ENCODE peak calls at places on chromosome 12, in four cellular contexts. R is GM12878, X is K562, B is HepG2. K is an unnamed sample.

GRCh38 chr12:11714626-11715025 is 65.2 kb downstream of the ETV6 start:
- DNase-seq in R (no peak), X (no peak), B (no peak), K (no peak)

GRCh38 chr12:86261606-86262005 is 5.4 kb upstream of the MGAT4C start:
- DNase-seq in R (no peak), X (no peak), B (no peak), K (no peak)

GRCh38 chr12:26043139-26044006 is 81.5 kb downstream of the BHLHE41 start:
- DNase-seq in R (no peak), X (no peak), B (no peak), K (no peak)

GRCh38 chr12:48882325-48882687 is 16.6 kb upstream of the RND1 start:
- DNase-seq in R (no peak), X (no peak), B (no peak), K (no peak)

GRCh38 chr12:38669530-38669929 is 235.9 kb downstream of the CPNE8 start:
- DNase-seq in R (no peak), X (no peak), B (no peak), K (no peak)

GRCh38 chr12:6548556-6549378 is 7.1 kb downstream of the IFFO1 start:
- DNase-seq in R (no peak), X (no peak), B (no peak), K (no peak)

GRCh38 chr12:21438643-21439042 is 1.2 kb downstream of the PYROXD1 start:
- DNase-seq in R (no peak), X (no peak), B (no peak), K (no peak)

GRCh38 chr12:71607494-71608330 is 55.9 kb downstream of the ZFC3H1 start:
- DNase-seq in R (no peak), X (no peak), B (no peak), K (no peak)

GRCh38 chr12:124614512-124615292 is 47.3 kb upstream of the NCOR2 start:
- DNase-seq in R (no peak), X (no peak), B (no peak), K (no peak)

GRCh38 chr12:47808049-47808448 is 11.7 kb downstream of the HDAC7 start:
- DNase-seq in R (peak), X (peak), B (no peak), K (peak)

GRCh38 chr12:85626031-85626781 is 210.0 kb downstream of the RASSF9 start:
- DNase-seq in R (no peak), X (no peak), B (no peak), K (no peak)

GRCh38 chr12:124231980-124232653 is 62.8 kb upstream of the RFLNA start:
- DNase-seq in R (no peak), X (no peak), B (no peak), K (no peak)

GRCh38 chr12:107891967-107892366 is 117.5 kb downstream of the ASCL4 start:
- DNase-seq in R (no peak), X (peak), B (no peak), K (no peak)

GRCh38 chr12:18643673-18644072 is 94.1 kb downstream of the PLCZ1 start:
- DNase-seq in R (no peak), X (no peak), B (no peak), K (no peak)
- TF ChIP-seq POLR2AphosphoS5 in R (no peak), X (no peak), B (no peak), K (no peak)

DNA sequence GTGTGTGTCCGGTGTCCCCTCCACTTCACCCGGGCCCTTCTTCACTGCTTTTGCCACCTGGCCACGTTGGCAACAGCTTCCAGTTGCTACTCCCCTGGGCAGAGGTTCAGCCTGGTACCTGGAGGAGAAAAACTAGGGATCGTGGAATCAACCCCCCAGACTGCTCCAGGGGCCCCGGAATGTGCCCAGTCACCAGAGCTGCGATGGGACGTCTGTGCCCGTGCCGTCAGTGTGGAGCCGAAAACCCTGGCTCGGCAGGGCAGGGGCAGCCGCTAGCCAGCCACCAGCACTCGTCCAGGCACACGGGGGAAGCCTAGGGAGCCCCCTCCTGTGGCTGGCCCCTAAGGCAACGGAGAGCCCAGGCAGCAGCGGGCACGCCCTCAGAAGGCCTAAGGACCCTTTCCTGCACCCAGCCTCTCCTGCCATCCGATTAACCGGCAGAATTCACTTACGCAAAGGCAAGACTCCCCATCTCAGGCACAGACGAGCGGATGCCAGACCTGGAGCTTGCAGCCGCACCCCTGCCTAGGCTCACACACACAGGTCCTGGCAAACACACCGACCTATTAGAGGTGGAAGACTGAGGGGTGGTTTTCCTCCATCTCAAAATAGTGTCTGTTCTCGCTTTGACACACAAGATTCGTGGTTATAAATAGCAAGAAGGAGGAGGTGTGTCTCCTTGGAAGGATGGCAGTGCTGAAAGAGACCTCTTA is 62.6 kb downstream of the FBXL14 start:
- DNase-seq in R (peak), X (no peak), B (no peak), K (no peak)
- TF ChIP-seq FOXM1 in R (no peak), X (no peak), B (no peak), K (no peak)

GRCh38 chr12:64088431-64089349 is 133.4 kb downstream of the KICS2 start:
- DNase-seq in R (no peak), X (no peak), B (peak), K (peak)
- TF ChIP-seq POLR2AphosphoS5 in R (no peak), X (no peak), B (no peak), K (no peak)

DNA sequence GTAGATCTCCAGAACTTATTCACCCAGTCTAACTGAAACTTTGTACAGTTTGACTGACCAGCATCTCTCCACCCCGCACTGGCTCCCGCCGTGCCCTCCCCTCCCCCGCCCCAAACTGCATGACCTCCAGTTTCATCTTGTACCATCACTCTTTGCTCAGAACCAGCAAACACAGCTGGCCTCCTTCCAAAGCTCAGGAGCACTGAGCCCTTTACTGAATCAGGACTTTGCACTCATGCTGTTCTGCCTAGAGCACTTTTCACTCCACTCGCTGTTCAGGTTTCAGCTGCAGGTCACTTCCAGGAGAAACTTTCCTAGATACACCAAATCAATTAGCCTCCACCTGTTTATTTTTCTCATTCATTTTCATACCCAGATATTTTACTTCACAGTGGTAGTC is 455.3 kb upstream of the PDE3A start:
- DNase-seq in R (no peak), X (no peak), B (peak), K (no peak)
- TF ChIP-seq FOXM1 in R (no peak), X (no peak), B (no peak), K (no peak)

DNA sequence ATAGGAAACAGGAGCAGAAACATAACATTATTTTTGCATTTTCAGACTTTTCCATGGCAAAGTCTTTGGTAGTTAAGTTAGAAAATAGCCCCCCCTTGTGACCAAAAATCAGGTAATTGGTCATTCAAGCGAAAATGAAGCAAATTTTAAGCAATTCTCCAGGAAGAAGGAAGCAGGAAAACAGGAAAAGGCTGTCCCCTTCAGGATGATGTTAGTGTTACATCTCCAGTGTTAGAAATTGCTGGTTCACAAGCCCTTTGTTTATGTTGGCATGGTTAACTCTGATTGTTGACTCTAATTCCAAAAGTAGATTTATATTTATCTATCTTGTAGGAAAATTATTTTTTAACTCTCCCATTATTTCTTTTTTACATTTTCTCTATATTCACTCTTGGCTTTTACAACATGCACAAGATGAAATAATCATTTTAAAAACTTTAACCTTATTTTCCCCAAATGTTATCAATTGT is 18.8 kb upstream of the GAS2L3 start:
- DNase-seq in R (no peak), X (peak), B (peak), K (peak)
- TF ChIP-seq POLR2AphosphoS5 in R (no peak), X (no peak), B (no peak), K (no peak)

DNA sequence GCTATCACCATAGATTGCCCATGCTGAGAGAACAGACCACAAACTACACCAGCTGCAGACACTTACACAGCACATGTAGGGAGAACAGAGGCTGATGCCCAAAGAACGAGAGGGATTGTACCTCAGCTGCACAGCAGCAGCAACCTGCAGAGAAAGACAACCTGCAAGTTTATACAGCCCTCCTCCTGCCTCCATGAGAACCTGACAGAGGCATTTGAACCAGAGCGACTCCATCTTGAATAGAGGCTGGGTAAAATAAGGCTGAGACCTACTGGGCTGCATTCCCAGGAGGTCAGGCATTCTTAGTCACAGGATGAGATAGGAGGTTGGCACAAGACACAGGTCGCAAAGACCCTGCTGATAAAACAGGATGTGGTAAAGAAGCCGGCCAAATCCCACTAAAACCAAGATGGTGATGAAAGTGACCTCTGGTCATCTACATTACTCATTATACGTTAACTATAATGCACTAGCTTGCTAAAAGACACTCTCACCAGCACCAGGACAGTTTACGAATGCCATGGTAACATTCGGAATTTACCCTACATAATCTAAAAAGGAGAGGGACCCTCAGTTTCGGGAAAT is 262.4 kb upstream of the HMGA2 start:
- DNase-seq in R (no peak), X (no peak), B (no peak), K (no peak)
- TF ChIP-seq FOXM1 in R (no peak), X (no peak), B (no peak), K (no peak)

GRCh38 chr12:104083769-104084475 is 19.6 kb downstream of the HCFC2 start:
- DNase-seq in R (peak), X (no peak), B (no peak), K (no peak)

GRCh38 chr12:104079024-104079423 is 14.7 kb downstream of the HCFC2 start:
- DNase-seq in R (no peak), X (no peak), B (no peak), K (no peak)

DNA sequence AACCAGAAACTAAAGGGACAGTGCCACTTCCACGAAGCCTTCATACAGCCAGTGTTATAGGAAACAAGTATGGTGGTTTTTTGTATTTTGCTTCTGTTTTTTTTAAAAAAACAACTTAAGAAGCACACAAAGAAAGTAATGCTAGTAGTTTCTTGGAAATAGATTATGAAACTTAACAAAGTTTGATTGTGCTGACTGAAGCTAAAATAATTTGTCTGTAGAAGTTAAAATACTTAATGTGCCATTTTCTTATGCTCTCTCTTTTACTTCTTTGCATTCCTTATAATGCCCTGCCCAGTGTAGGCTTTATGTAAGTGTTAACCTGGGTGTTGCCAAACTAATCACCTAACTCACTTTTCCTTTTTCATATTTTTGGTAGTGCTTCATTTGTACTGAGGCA is 16.4 kb downstream of the HCFC2 start:
- DNase-seq in R (no peak), X (no peak), B (no peak), K (no peak)
- TF ChIP-seq POLR2AphosphoS5 in R (no peak), X (no peak), B (no peak), K (no peak)

K was measured in SK-N-SH.